ENCODE peak calls at places on chromosomes 16 and 17, in four cellular contexts. V is suprapubic skin; B is MM.1S; Q is effector CD4-positive, alpha-beta T cell. Z is an unnamed sample.

GRCh38 chr17:66165537-66166123 is 26.3 kb downstream of the CEP112 start:
- DNase-seq in V (no peak), B (peak), Q (peak), Z (peak)

GRCh38 chr17:47275245-47275984 is 21.8 kb downstream of the ITGB3 start:
- DNase-seq in V (peak), B (no peak), Q (no peak), Z (no peak)

GRCh38 chr16:89829630-89830437 is 1.6 kb downstream of the SPIRE2 start:
- DNase-seq in V (no peak), B (no peak), Q (no peak), Z (no peak)

GRCh38 chr17:50845260-50846147 is 10.1 kb downstream of the WFIKKN2 start:
- DNase-seq in V (no peak), B (no peak), Q (no peak), Z (no peak)

GRCh38 chr16:57394444-57394843 is 10.1 kb upstream of the CCL17 start:
- DNase-seq in V (no peak), B (no peak), Q (no peak), Z (no peak)

GRCh38 chr17:48351916-48352332 is 78.1 kb downstream of the SKAP1 start:
- DNase-seq in V (no peak), B (peak), Q (no peak), Z (peak)

GRCh38 chr16:57187508-57187854 is 1.4 kb downstream of the RSPRY1 start:
- DNase-seq in V (no peak), B (peak), Q (no peak), Z (peak)

GRCh38 chr17:44128383-44128782 is 4.9 kb upstream of the HDAC5 start:
- DNase-seq in V (no peak), B (no peak), Q (no peak), Z (no peak)

GRCh38 chr17:21263351-21263750 is 10.1 kb upstream of the NATD1 start:
- DNase-seq in V (no peak), B (no peak), Q (no peak), Z (no peak)

GRCh38 chr16:50671644-50672260 is 9.4 kb downstream of the SNX20 start:
- DNase-seq in V (no peak), B (peak), Q (peak), Z (peak)

GRCh38 chr16:72464052-72464451 is 292.1 kb upstream of the PMFBP1 start:
- DNase-seq in V (no peak), B (no peak), Q (no peak), Z (no peak)

GRCh38 chr17:34703533-34703932 is 124.2 kb downstream of the TMEM132E start:
- DNase-seq in V (no peak), B (peak), Q (no peak), Z (peak)

GRCh38 chr17:72121164-72122001 is 563 bp downstream of the SOX9 start:
- DNase-seq in V (peak), B (no peak), Q (no peak), Z (no peak)

GRCh38 chr17:76353004-76353598 is 615 bp downstream of the PRPSAP1 start:
- DNase-seq in V (no peak), B (no peak), Q (peak), Z (peak)

GRCh38 chr16:31118223-31119155 is 1.0 kb downstream of the KAT8 start:
- DNase-seq in V (no peak), B (no peak), Q (no peak), Z (no peak)

GRCh38 chr16:1367486-1368174 is 15.9 kb downstream of the GNPTG start:
- DNase-seq in V (no peak), B (no peak), Q (no peak), Z (no peak)

GRCh38 chr17:6305613-6306360 is 129.1 kb downstream of the AIPL1 start:
- DNase-seq in V (no peak), B (no peak), Q (no peak), Z (peak)

GRCh38 chr17:82931696-82932060 is 91.9 kb upstream of the ZNF750 start:
- DNase-seq in V (no peak), B (no peak), Q (no peak), Z (no peak)

GRCh38 chr16:69613283-69614154 is 47.8 kb downstream of the NFAT5 start:
- DNase-seq in V (no peak), B (no peak), Q (no peak), Z (no peak)

GRCh38 chr16:78571434-78571833 is 472.0 kb downstream of the WWOX start:
- DNase-seq in V (no peak), B (no peak), Q (no peak), Z (no peak)

GRCh38 chr17:40321502-40322416 is 12.8 kb downstream of the RARA start:
- DNase-seq in V (peak), B (peak), Q (no peak), Z (no peak)

GRCh38 chr17:27494192-27495091 is 38.2 kb downstream of the KSR1 start:
- DNase-seq in V (peak), B (no peak), Q (no peak), Z (no peak)

Z was measured in OCI-LY7.